ENCODE peak calls at places on chromosomes 13 and 19, in ten cellular contexts. Y is PC-9, S is adrenal gland, K is tibial nerve, Z is IMR-90, Q is glutamatergic neuron, A is pancreas, B is fibroblast of lung, V is body of pancreas, J is AG04449. G is an unnamed sample.

GRCh38 chr19:55549500-55550320 is 4.4 kb upstream of the SBK3 start:
- DNase-seq in V (no peak), B (peak), S (no peak), Q (peak), J (peak), A (no peak), Z (peak), Y (peak), K (no peak), G (peak)

GRCh38 chr19:40521276-40521675 is 54.5 kb downstream of the SPTBN4 start:
- DNase-seq in Y (no peak), K (no peak), V (no peak), Z (peak), J (no peak), A (no peak), S (no peak), B (no peak), Q (no peak), G (peak)

GRCh38 chr13:31824705-31825512 is 85.6 kb downstream of the RXFP2 start:
- DNase-seq in V (no peak), S (no peak), Z (peak), Y (no peak), J (no peak), B (peak), Q (peak), A (no peak), K (no peak), G (peak)

GRCh38 chr19:2574971-2575630 is 99.2 kb downstream of the GADD45B start:
- DNase-seq in J (no peak), B (no peak), Z (no peak), S (peak), V (no peak), A (no peak), Y (no peak), K (no peak), Q (no peak), G (no peak)

GRCh38 chr13:72849571-72849970 is 67.6 kb downstream of the PIBF1 start:
- DNase-seq in J (no peak), V (no peak), Z (peak), K (no peak), B (peak), Y (no peak), A (no peak), Q (no peak), S (no peak), G (no peak)

GRCh38 chr19:18049390-18049789 is 37.3 kb downstream of the IL12RB1 start:
- DNase-seq in J (no peak), B (peak), Q (no peak), K (peak), V (peak), Z (peak), Y (no peak), S (peak), A (peak), G (no peak)

GRCh38 chr13:48040059-48040458 is 2.5 kb downstream of the NUDT15 start:
- DNase-seq in B (no peak), V (no peak), A (no peak), Z (no peak), Y (no peak), S (no peak), J (no peak), K (no peak), Q (no peak), G (no peak)

GRCh38 chr13:111393221-111393790 is 72.9 kb downstream of the TEX29 start:
- DNase-seq in Q (no peak), V (no peak), S (no peak), J (no peak), Y (peak), Z (no peak), K (no peak), B (no peak), A (no peak), G (no peak)

GRCh38 chr19:906480-906879 is 6.5 kb downstream of the R3HDM4 start:
- DNase-seq in Z (no peak), J (no peak), S (no peak), Y (no peak), V (no peak), B (no peak), Q (no peak), A (no peak), K (no peak), G (no peak)

GRCh38 chr19:43305642-43306041 is 36.3 kb upstream of the PSG9 start:
- DNase-seq in A (no peak), Q (no peak), Z (no peak), B (no peak), V (no peak), K (no peak), S (no peak), J (no peak), Y (no peak), G (peak)

GRCh38 chr19:34733266-34733825 is 697 bp upstream of the ZNF181 start:
- DNase-seq in S (peak), Z (no peak), A (peak), B (no peak), V (no peak), J (no peak), Q (no peak), Y (no peak), K (peak), G (no peak)

GRCh38 chr19:18453269-18454024 is 15.5 kb upstream of the ISYNA1 start:
- DNase-seq in J (no peak), Q (no peak), Y (peak), Z (peak), V (no peak), B (no peak), S (no peak), A (no peak), K (no peak), G (peak)

GRCh38 chr19:57389194-57389729 is 392 bp upstream of the ZNF548 start:
- DNase-seq in B (no peak), S (no peak), J (no peak), K (no peak), Y (no peak), Z (no peak), Q (no peak), A (no peak), V (no peak), G (no peak)

GRCh38 chr19:50030937-50031336 is 5.1 kb downstream of the ZNF473 start:
- DNase-seq in V (no peak), Y (no peak), K (no peak), J (no peak), A (no peak), S (no peak), B (no peak), Z (no peak), Q (no peak), G (no peak)

GRCh38 chr19:40281381-40282208 is 3.5 kb downstream of the AKT2 start:
- DNase-seq in S (peak), K (no peak), B (no peak), Y (no peak), A (no peak), Q (no peak), Z (no peak), V (no peak), J (no peak), G (no peak)

GRCh38 chr13:40269086-40269485 is 397.4 kb downstream of the FOXO1 start:
- DNase-seq in A (no peak), B (peak), Y (no peak), S (no peak), Z (no peak), K (no peak), Q (no peak), V (peak), J (no peak), G (no peak)

GRCh38 chr13:102310691-102311432 is 91.0 kb downstream of the FGF14 start:
- DNase-seq in Z (no peak), A (no peak), B (no peak), S (no peak), J (no peak), Q (peak), V (no peak), Y (no peak), K (peak), G (no peak)

GRCh38 chr19:27657271-27658051 is 1555.5 kb downstream of the UQCRFS1 start:
- DNase-seq in Q (no peak), B (no peak), J (no peak), K (no peak), S (no peak), A (no peak), Y (no peak), Z (no peak), V (no peak), G (no peak)

GRCh38 chr13:109881347-109881725 is 95.0 kb upstream of the IRS2 start:
- DNase-seq in A (no peak), Q (no peak), B (no peak), V (no peak), J (no peak), Z (no peak), Y (no peak), S (no peak), K (no peak), G (no peak)

DNA sequence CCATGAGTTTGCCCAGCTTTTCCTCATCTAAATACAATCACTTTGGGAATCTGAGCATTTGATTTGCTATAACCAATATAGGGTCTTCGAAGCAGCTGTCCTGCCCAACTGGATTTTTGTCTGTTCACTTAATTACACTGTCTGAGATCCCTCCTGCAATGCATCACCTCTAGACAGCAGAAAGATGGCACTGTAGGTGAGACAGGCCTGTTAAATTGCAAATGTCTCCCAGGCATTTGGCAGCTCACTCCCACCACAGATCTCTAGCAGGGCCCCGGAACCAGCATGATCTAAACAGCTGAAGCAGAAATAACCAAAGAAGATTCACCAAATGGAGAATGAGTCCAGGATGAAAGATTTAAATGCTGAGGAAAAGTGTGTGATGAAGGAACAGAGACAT is 41.9 kb upstream of the SERPINE3 start:
- DNase-seq in Z (no peak), K (no peak), A (no peak), Y (no peak), J (no peak), V (no peak), Q (no peak), S (no peak), B (no peak), G (no peak)
- TF ChIP-seq CTCF in Z (no peak), K (no peak), A (no peak), Y (no peak), J (no peak), V (no peak), Q (no peak), S (no peak), B (no peak), G (no peak)

DNA sequence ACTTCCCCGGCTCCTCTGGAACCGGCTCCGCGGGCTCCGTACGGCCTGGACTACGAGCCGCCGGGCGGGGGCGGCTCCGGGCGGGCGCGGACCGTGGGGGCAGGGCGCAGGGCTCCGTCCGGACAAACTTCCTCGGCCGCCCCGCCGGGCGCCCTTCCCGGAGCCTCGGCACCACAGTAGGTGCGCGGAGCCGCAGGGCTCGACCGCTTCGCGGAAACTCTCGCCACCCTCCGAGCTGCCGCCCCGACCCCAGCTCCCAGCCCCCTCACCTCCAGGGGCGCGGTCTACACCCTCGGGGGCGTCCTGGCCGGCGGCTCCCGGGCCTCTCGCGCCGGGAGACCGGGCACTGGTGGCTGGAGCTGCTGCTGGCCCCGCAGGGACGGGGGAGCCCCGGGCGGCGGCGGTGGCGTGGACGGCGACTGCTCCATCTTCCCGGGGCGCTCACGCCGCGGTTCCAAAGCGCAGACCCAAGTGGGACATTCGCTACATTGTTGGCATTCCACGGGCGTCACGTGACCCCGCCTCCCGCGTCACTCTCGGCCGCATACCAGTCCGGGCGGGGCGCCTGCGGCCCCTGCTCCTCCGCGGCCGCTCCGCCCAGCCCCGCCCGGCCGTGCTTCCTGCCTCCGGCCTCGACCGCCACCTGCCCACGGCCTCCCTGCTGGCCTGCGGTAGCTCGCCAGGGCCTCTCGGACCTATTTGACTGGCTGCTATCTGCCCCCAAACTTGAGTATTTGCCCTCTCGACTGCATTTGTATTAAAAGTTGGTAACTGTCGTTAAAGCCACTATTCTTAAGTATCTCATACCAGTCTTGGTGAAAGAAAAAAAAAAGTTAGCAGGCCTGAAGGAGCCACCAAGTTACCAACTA is at the start of gene LATS2:
- DNase-seq in S (peak), B (peak), Z (peak), K (peak), J (peak), A (peak), V (peak), Q (peak), Y (peak), G (peak)
- TF ChIP-seq CTCF in S (peak), B (peak), Z (peak), K (peak), J (peak), A (no peak), V (peak), Q (no peak), Y (no peak), G (no peak)

GRCh38 chr13:59750860-59751259 is 412.9 kb downstream of the DIAPH3 start:
- DNase-seq in Q (peak), Z (peak), Y (no peak), S (no peak), A (peak), B (peak), K (no peak), V (peak), J (peak), G (no peak)
- TF ChIP-seq CTCF in Q (no peak), Z (peak), Y (no peak), S (no peak), A (no peak), B (peak), K (no peak), V (no peak), J (no peak), G (no peak)

DNA sequence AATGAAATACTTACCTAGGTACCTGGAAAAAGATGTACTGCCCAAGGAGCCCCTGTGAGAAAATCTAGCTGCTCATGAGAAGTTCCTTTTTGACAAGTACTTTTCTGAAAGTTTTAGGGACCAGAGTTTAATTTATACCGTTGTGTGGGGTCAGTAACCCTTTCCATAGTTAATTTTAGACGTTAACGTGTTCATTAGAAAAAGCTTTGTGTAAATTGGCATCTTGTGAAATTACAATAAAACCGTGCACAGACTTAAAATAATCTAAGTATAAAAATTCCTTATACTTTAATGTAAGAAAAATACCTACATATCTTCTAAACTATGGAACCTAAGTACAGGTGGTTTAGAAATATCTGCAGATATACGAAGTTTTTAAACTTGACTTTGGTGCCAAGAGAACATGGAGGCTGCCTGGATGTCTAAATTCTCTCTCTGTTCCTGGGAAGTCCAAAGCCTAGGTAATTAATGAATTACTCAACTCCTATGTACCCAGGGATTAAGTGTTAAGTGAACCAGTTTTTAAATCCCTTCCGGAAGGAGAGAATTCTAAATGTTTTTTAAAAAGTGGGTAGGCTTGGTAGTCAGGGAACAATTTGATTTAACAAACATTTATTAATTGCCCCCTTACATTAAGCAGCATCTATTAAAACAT is 50.2 kb upstream of the PDX1 start:
- DNase-seq in V (no peak), Z (no peak), B (no peak), K (no peak), Y (no peak), A (no peak), J (no peak), Q (no peak), S (no peak), G (no peak)
- TF ChIP-seq CTCF in V (no peak), Z (no peak), B (no peak), K (no peak), Y (peak), A (no peak), J (no peak), Q (no peak), S (no peak), G (peak)

DNA sequence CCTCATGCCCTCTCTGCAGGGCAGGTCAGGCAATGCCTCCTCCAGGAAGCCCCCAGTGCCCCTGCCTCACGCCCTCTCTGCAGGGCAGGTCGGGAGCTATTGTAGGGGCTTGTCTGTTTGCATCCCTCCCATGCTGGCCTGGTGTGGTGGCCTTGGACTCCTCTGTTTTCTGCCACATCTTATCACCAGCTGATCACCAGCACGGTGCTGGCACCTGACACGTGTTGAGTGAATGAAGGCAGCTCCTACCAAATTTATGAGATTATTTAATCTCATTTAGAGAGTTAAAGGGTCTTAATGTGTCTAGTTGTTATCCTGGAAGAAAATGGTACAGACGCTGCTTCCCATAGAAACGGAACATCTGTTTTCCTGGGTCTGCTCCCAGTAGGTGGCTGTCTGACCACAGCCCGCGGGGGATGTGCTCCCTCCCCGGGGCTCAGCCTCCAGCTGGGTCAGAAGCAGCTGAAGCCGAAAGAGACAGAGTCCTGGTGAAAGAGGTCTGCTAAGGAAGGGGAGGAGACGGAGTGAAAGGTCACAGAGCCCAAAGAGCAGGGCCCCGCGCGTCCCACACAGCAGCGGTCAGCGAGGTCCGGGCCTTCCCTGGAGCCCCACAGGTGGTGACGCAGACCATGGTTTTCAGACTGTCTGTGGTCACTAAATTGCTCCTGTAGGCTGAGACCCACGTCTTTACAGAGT is 51.7 kb upstream of the C13orf46 start:
- DNase-seq in B (peak), K (no peak), Y (no peak), A (no peak), S (no peak), J (no peak), V (no peak), Z (peak), Q (peak), G (no peak)
- TF ChIP-seq CTCF in B (peak), K (no peak), Y (no peak), A (no peak), S (no peak), J (peak), V (no peak), Z (peak), Q (no peak), G (no peak)